ENCODE peak calls at places on chromosomes 7 and 10, in ten cellular contexts. R is CD4-positive, CD25-positive, alpha-beta regulatory T cell; M is CD8-positive, alpha-beta memory T cell; F is right lobe of liver; W is aorta; C is lung; Q is thoracic aorta; J is GM23338; I is IMR-90; P is iPS DF 6.9. K is an unnamed sample. For H3K27me3, the result is how much of the 10 kb centered on the place peaks cover.

GRCh38 chr7:44324204-44325126 is 929 bp downstream of the CAMK2B start:
- DNase-seq in R (no peak), M (no peak), F (no peak), W (no peak), C (no peak), Q (no peak), J (peak), I (no peak), P (no peak), K (no peak)

GRCh38 chr10:782751-783648 is 93.5 kb upstream of the DIP2C start:
- DNase-seq in R (no peak), M (no peak), F (no peak), W (peak), C (peak), Q (no peak), J (no peak), I (no peak), P (no peak), K (no peak)

GRCh38 chr7:45598697-45599520 is 24.7 kb downstream of the ADCY1 start:
- DNase-seq in R (no peak), M (no peak), F (no peak), W (peak), C (peak), Q (no peak), J (no peak), I (no peak), P (no peak), K (no peak)

GRCh38 chr7:55183897-55184296 is 165.1 kb downstream of the EGFR start:
- DNase-seq in R (no peak), M (no peak), F (no peak), W (no peak), C (no peak), Q (no peak), J (no peak), I (no peak), P (no peak), K (no peak)

GRCh38 chr7:92680458-92680857 is 90.3 kb upstream of the FAM133B start:
- DNase-seq in R (no peak), M (no peak), F (no peak), W (no peak), C (no peak), Q (no peak), J (no peak), I (peak), P (no peak), K (peak)

GRCh38 chr7:158176561-158177173 is 411.0 kb downstream of the PTPRN2 start:
- DNase-seq in R (no peak), M (no peak), F (no peak), W (no peak), C (no peak), Q (no peak), J (no peak), I (no peak), P (no peak), K (no peak)

GRCh38 chr10:77919713-77920108 is 6.8 kb downstream of the DLG5 start:
- DNase-seq in R (no peak), M (no peak), F (no peak), W (no peak), C (no peak), Q (no peak), J (no peak), I (peak), P (no peak), K (peak)

GRCh38 chr10:110641256-110641655 is 2.9 kb upstream of the RBM20 start:
- DNase-seq in R (no peak), M (no peak), F (no peak), W (no peak), C (no peak), Q (no peak), J (peak), I (peak), P (peak), K (peak)

GRCh38 chr7:33449847-33450246 is 320.5 kb downstream of the BBS9 start:
- DNase-seq in R (no peak), M (no peak), F (no peak), W (no peak), C (no peak), Q (no peak), J (no peak), I (no peak), P (no peak), K (no peak)

GRCh38 chr7:100516135-100516812 is 22.7 kb upstream of the AGFG2 start:
- DNase-seq in R (no peak), M (peak), F (no peak), W (no peak), C (peak), Q (no peak), J (peak), I (peak), P (no peak), K (peak)

GRCh38 chr7:73354787-73355186 is 26.8 kb downstream of the FKBP6 start:
- DNase-seq in R (no peak), M (no peak), F (no peak), W (no peak), C (no peak), Q (no peak), J (no peak), I (no peak), P (no peak), K (no peak)

GRCh38 chr10:3486346-3487065 is 298.5 kb downstream of the KLF6 start:
- DNase-seq in R (no peak), M (no peak), F (peak), W (no peak), C (peak), Q (no peak), J (peak), I (peak), P (no peak), K (no peak)

GRCh38 chr7:67423058-67423457 is 426.4 kb downstream of the TYW1 start:
- DNase-seq in R (no peak), M (no peak), F (no peak), W (no peak), C (no peak), Q (no peak), J (no peak), I (no peak), P (no peak), K (no peak)

GRCh38 chr10:21199501-21199900 is 302.4 kb upstream of the NEBL start:
- DNase-seq in R (no peak), M (no peak), F (no peak), W (no peak), C (no peak), Q (no peak), J (no peak), I (no peak), P (no peak), K (no peak)

GRCh38 chr7:21960922-21961321 is 15.2 kb upstream of the CDCA7L start:
- DNase-seq in R (no peak), M (no peak), F (no peak), W (no peak), C (no peak), Q (no peak), J (no peak), I (peak), P (no peak), K (peak)

GRCh38 chr10:77350711-77351119 is 286.9 kb downstream of the KCNMA1 start:
- DNase-seq in R (no peak), M (no peak), F (no peak), W (peak), C (peak), Q (peak), J (no peak), I (peak), P (no peak), K (peak)

GRCh38 chr10:44864637-44865288 is 46.4 kb upstream of the TMEM72 start:
- DNase-seq in R (peak), M (peak), F (peak), W (peak), C (peak), Q (peak), J (peak), I (peak), P (peak), K (peak)

GRCh38 chr10:103739039-103739764 is 116.2 kb downstream of the SH3PXD2A start:
- DNase-seq in R (no peak), M (no peak), F (no peak), W (no peak), C (no peak), Q (no peak), J (peak), I (peak), P (no peak), K (peak)

GRCh38 chr7:117069379-117069778 is 116.1 kb downstream of the ST7 start:
- DNase-seq in R (no peak), M (no peak), F (no peak), W (no peak), C (no peak), Q (no peak), J (no peak), I (no peak), P (no peak), K (no peak)

GRCh38 chr10:72285972-72286521 is 12.3 kb downstream of the DDIT4 start:
- DNase-seq in R (no peak), M (no peak), F (no peak), W (no peak), C (no peak), Q (no peak), J (no peak), I (no peak), P (no peak), K (no peak)

GRCh38 chr10:70358446-70358845 is 24.0 kb downstream of the LRRC20 start:
- DNase-seq in R (no peak), M (no peak), F (no peak), W (peak), C (no peak), Q (no peak), J (peak), I (no peak), P (no peak), K (no peak)

GRCh38 chr10:8137726-8138125 is 83.2 kb downstream of the GATA3 start:
- DNase-seq in R (no peak), M (no peak), F (no peak), W (no peak), C (no peak), Q (no peak), J (no peak), I (no peak), P (no peak), K (no peak)

GRCh38 chr7:150520145-150520544 is 5.5 kb downstream of the GIMAP7 start:
- DNase-seq in R (no peak), M (no peak), F (no peak), W (no peak), C (no peak), Q (no peak), J (no peak), I (no peak), P (no peak), K (no peak)

GRCh38 chr7:16637279-16637795 is 8.2 kb downstream of the ANKMY2 start:
- DNase-seq in R (no peak), M (no peak), F (no peak), W (no peak), C (no peak), Q (no peak), J (no peak), I (no peak), P (no peak), K (no peak)

GRCh38 chr7:908159-908918 is 32.0 kb downstream of the GET4 start:
- DNase-seq in R (no peak), M (no peak), F (no peak), W (no peak), C (no peak), Q (no peak), J (no peak), I (no peak), P (no peak), K (no peak)

GRCh38 chr10:86221442-86222335 is 144.9 kb downstream of the GRID1 start:
- DNase-seq in R (no peak), M (no peak), F (no peak), W (peak), C (no peak), Q (no peak), J (no peak), I (no peak), P (no peak), K (no peak)

GRCh38 chr7:11448319-11448718 is 383.7 kb downstream of the THSD7A start:
- DNase-seq in R (no peak), M (no peak), F (no peak), W (no peak), C (no peak), Q (no peak), J (no peak), I (no peak), P (no peak), K (no peak)

GRCh38 chr10:15461353-15462108 is 90.4 kb upstream of the FAM171A1 start:
- DNase-seq in R (no peak), M (no peak), F (no peak), W (no peak), C (no peak), Q (no peak), J (no peak), I (peak), P (no peak), K (peak)

GRCh38 chr10:49133706-49134248 is at the start of gene FAM170B:
- DNase-seq in R (no peak), M (no peak), F (no peak), W (no peak), C (no peak), Q (no peak), J (no peak), I (no peak), P (no peak), K (no peak)

DNA sequence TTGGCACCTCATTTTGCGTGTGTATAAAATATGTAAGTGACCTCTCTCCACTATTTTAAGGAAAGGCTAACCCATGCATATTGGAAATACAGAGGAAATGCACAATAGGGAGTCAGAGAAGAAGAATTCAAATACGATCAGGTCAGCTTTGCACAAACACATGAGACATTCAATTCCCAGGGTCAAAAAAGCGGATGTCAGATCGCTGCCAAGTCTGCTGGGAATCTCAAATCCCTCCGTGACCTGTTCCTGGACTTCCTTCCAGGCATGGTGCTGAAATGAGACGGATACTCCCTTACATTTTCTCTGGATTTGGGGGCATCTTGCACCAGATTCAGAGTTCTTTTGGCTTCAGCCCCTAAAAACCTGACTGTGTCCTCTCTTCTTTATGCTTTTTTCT is 91.9 kb upstream of the PRKCQ start:
- DNase-seq in R (no peak), M (no peak), F (no peak), W (no peak), C (no peak), Q (no peak), J (no peak), I (peak), P (no peak), K (no peak)
- H3K27me3 ChIP-seq in R (under half), M (under half), F (under half), W (under half), C (under half), Q (under half), J (under half), I (under half), P (under half), K (under half)

DNA sequence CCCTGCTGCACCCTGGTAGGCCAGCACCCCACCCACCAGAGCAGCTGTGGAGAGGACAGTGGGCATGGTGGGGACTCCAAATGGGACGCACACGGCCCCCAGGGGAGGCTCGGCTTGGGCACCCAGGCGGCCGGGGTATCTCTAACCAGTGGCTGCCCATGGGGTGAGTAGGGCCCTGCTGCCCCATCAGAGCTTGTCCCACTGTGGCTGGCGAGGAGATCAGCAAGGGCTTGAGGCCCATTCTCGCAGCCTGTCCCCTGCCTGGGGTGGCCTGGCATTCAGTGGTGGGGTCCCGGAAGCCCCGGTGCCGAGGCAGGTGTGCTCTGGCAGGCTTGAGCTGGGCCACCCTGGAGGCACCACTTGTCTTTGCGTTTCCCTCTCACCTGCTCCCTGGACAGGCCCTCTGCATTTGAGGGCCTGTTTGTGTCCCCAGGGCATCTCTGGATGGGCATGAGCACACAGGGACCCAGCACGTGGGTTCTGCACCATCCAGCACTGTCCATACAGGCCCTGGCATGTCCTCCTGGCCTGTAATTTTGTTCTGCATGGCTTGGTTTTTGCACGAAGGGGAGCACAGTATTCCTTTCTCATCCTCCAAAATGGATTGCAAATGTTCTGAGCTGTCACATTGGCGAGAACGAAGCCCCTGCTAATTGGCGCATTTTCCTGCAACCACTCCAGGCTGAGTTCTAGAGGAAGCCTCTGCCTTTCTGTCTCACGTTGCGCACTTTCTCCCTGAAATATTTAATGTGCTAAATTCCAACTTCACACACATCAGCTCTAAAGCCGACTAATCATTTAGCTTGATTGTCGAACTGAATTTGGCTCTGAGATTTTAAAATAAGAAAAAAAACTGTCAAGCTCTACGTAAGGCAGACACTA is 27.2 kb downstream of the PWWP2B start:
- DNase-seq in R (no peak), M (no peak), F (no peak), W (no peak), C (no peak), Q (no peak), J (no peak), I (no peak), P (no peak), K (no peak)
- H3K27ac ChIP-seq in R (no peak), M (no peak), F (no peak), W (no peak), C (no peak), Q (no peak), J (peak), I (no peak), P (no peak), K (no peak)

DNA sequence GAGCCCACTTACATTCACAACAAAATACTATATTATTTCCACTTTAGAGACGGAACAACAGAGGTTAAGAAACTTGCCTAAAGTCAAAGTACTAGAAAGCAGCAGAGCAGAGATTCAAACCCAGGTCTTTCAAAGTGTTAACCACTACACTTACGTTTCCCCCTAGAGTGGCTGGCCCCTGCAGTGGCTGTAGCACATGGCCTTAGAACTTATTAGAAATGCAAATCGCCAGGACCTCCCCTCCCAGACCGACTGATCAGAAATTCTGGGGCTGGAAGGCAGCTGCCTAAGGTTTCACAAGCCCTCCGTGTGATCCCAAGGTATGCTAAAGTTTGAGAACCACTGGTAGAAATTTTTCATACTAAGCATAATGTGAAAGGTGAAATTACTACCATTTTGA is 8.1 kb downstream of the MPP7 start:
- DNase-seq in R (no peak), M (no peak), F (no peak), W (no peak), C (no peak), Q (no peak), J (peak), I (no peak), P (no peak), K (no peak)
- H3K4me3 ChIP-seq in R (no peak), M (no peak), F (no peak), W (no peak), C (no peak), Q (peak), J (no peak), I (no peak), P (no peak), K (no peak)

GRCh38 chr10:132178046-132178445 is 8.7 kb upstream of the DPYSL4 start:
- DNase-seq in R (no peak), M (no peak), F (no peak), W (peak), C (no peak), Q (no peak), J (no peak), I (no peak), P (no peak), K (no peak)
- H3K27me3 ChIP-seq in R (under half), M (under half), F (under half), W (under half), C (under half), Q (under half), J (under half), I (under half), P (under half), K (under half)

K was measured in brain microvascular endothelial cell.